ENCODE peak calls at places on chromosomes 2 and 18, in seven cellular contexts. E is AG04449; H is naive thymus-derived CD8-positive, alpha-beta T cell; U is HFFc6; T is astrocyte of the spinal cord; J is pulmonary artery endothelial cell; W is dermis microvascular lymphatic vessel endothelial cell. Y is an unnamed sample.
A peak's percentile ranks its signal among the peaks of the same experiment; 100 is the strongest.

GRCh38 chr18:64202836-64203235 is 53.9 kb upstream of the LINC00305 start:
- DNase-seq in T (no peak), E (no peak), W (no peak), U (no peak), H (no peak), J (no peak), Y (no peak)

GRCh38 chr18:69186162-69186561 is 214.5 kb upstream of the DOK6 start:
- DNase-seq in T (no peak), U (no peak), W (no peak), J (no peak), E (no peak), H (no peak), Y (no peak)

GRCh38 chr18:63534615-63535014 is 7.6 kb upstream of the SERPINB12 start:
- DNase-seq in T (no peak), E (no peak), U (no peak), H (no peak), W (no peak), J (no peak), Y (no peak)

GRCh38 chr2:206328979-206329378 is 54.5 kb downstream of the ZDBF2 start:
- DNase-seq in U (no peak), W (no peak), E (no peak), H (no peak), J (no peak), T (no peak), Y (no peak)

GRCh38 chr2:37020887-37021796 is 54.8 kb upstream of the STRN start:
- DNase-seq in J (no peak), T (no peak), U (no peak), W (no peak), E (no peak), H (no peak), Y (no peak)

GRCh38 chr2:233360771-233361176 is 6.5 kb downstream of the DGKD start:
- DNase-seq in W (no peak), U (no peak), T (no peak), J (no peak), E (no peak), H (no peak), Y (no peak)

GRCh38 chr2:11998218-11998617 is 251.8 kb downstream of the LPIN1 start:
- DNase-seq in J (peak; percentile 36), U (peak; percentile 55), T (peak; percentile 23), H (no peak), E (peak; percentile 28), W (peak; percentile 60), Y (peak; percentile 84)

GRCh38 chr2:50615296-50615695 is 416.6 kb downstream of the NRXN1 start:
- DNase-seq in T (no peak), W (no peak), U (no peak), H (no peak), J (no peak), E (no peak), Y (no peak)

GRCh38 chr18:45521151-45521550 is 94.1 kb upstream of the SLC14A2 start:
- DNase-seq in U (peak; percentile 49), T (peak; percentile 86), W (no peak), H (no peak), J (no peak), E (peak; percentile 61), Y (peak; percentile 28)

GRCh38 chr2:240416821-240417220 is 18.6 kb upstream of the GPC1 start:
- DNase-seq in T (no peak), H (no peak), U (no peak), J (no peak), E (no peak), W (no peak), Y (no peak)

GRCh38 chr18:47113796-47114540 is 36.3 kb downstream of the HDHD2 start:
- DNase-seq in E (no peak), W (no peak), T (peak; percentile 51), J (no peak), H (no peak), U (peak; percentile 50), Y (peak; percentile 40)

GRCh38 chr2:38912619-38913018 is 22.9 kb downstream of the ARHGEF33 start:
- DNase-seq in E (no peak), T (no peak), H (no peak), W (no peak), U (no peak), J (no peak), Y (no peak)

GRCh38 chr2:127968610-127969339 is 59.1 kb downstream of the SAP130 start:
- DNase-seq in H (no peak), T (no peak), J (no peak), W (no peak), E (peak; percentile 9), U (no peak), Y (no peak)

GRCh38 chr2:172062402-172063004 is 22.8 kb upstream of the DLX1 start:
- DNase-seq in U (no peak), J (no peak), T (no peak), W (no peak), H (no peak), E (no peak), Y (no peak)

GRCh38 chr18:45277870-45278269 is 337.4 kb upstream of the SLC14A2 start:
- DNase-seq in H (no peak), E (no peak), J (no peak), W (no peak), U (no peak), T (no peak), Y (no peak)

GRCh38 chr18:12038661-12039417 is 54.8 kb upstream of the ANKRD62 start:
- DNase-seq in W (peak; percentile 75), H (peak; percentile 70), T (peak; percentile 73), E (no peak), U (peak; percentile 71), J (no peak), Y (peak; percentile 75)

GRCh38 chr2:144948205-144948855 is 428.4 kb upstream of the ZEB2 start:
- DNase-seq in H (no peak), T (no peak), E (no peak), J (no peak), W (no peak), U (no peak), Y (no peak)

GRCh38 chr2:127025357-127026062 is 81.4 kb downstream of the BIN1 start:
- DNase-seq in W (peak; percentile 49), E (peak; percentile 24), T (peak; percentile 81), J (no peak), U (peak; percentile 79), H (peak; percentile 59), Y (peak; percentile 89)

GRCh38 chr18:13615432-13615861 is 110.9 kb downstream of the FAM210A start:
- DNase-seq in U (no peak), E (no peak), J (no peak), H (no peak), W (peak; percentile 24), T (peak; percentile 5), Y (no peak)

GRCh38 chr2:69692424-69692823 is 48.9 kb upstream of the AAK1 start:
- DNase-seq in E (no peak), W (no peak), T (peak; percentile 48), J (no peak), H (no peak), U (peak; percentile 52), Y (peak; percentile 70)

GRCh38 chr2:74186038-74186437 is 7.4 kb upstream of the MOB1A start:
- DNase-seq in U (no peak), J (no peak), H (peak; percentile 24), E (no peak), W (no peak), T (no peak), Y (no peak)

GRCh38 chr2:169961911-169962310 is 134.7 kb downstream of the UBR3 start:
- DNase-seq in J (no peak), H (no peak), W (no peak), T (peak; percentile 55), E (no peak), U (peak; percentile 71), Y (peak; percentile 61)

GRCh38 chr2:143513081-143513480 is 383.9 kb downstream of the ARHGAP15 start:
- DNase-seq in E (no peak), U (peak; percentile 22), J (peak; percentile 15), T (peak; percentile 72), W (peak; percentile 31), H (no peak), Y (peak; percentile 66)

GRCh38 chr2:232900811-232901701 is 31.0 kb downstream of the SNORC start:
- DNase-seq in E (no peak), H (no peak), J (no peak), T (no peak), W (no peak), U (no peak), Y (no peak)

GRCh38 chr2:46509804-46510203 is 30.4 kb downstream of the TMEM247 start:
- DNase-seq in W (no peak), E (no peak), H (no peak), J (no peak), U (no peak), T (no peak), Y (no peak)

GRCh38 chr2:102765061-102765460 is 3.2 kb downstream of the TMEM182 start:
- DNase-seq in E (no peak), T (no peak), H (no peak), W (no peak), J (no peak), U (no peak), Y (no peak)

Y was measured in EL.